ENCODE peak calls at places on chromosomes 12 and 14, in ten cellular contexts. A, D, P, N, G, J, V, S, F and B are unnamed samples.

GRCh38 chr14:72516936-72517408 is 376.9 kb downstream of the DPF3 start:
- DNase-seq in A (peak), D (peak), P (peak), N (peak), G (peak), J (no peak), V (peak), S (peak), F (peak), B (no peak)

GRCh38 chr12:6929806-6930452 is 2.2 kb downstream of the ATN1 start:
- DNase-seq in A (no peak), D (no peak), P (no peak), N (no peak), G (no peak), J (no peak), V (no peak), S (no peak), F (no peak), B (no peak)

GRCh38 chr14:95426116-95426475 is 90.4 kb downstream of the SYNE3 start:
- DNase-seq in A (no peak), D (no peak), P (no peak), N (no peak), G (no peak), J (no peak), V (no peak), S (no peak), F (no peak), B (no peak)

GRCh38 chr14:102430212-102430908 is 67.6 kb downstream of the TECPR2 start:
- DNase-seq in A (no peak), D (no peak), P (no peak), N (no peak), G (no peak), J (no peak), V (no peak), S (no peak), F (no peak), B (no peak)

GRCh38 chr14:86510503-86510902 is 980.6 kb downstream of the FLRT2 start:
- DNase-seq in A (no peak), D (no peak), P (no peak), N (no peak), G (no peak), J (no peak), V (no peak), S (no peak), F (no peak), B (no peak)

GRCh38 chr14:26163761-26164160 is 434.1 kb downstream of the NOVA1 start:
- DNase-seq in A (no peak), D (peak), P (peak), N (no peak), G (no peak), J (no peak), V (no peak), S (no peak), F (no peak), B (no peak)

GRCh38 chr12:103800252-103800771 is 40.7 kb downstream of the NT5DC3 start:
- DNase-seq in A (no peak), D (peak), P (peak), N (peak), G (peak), J (no peak), V (no peak), S (peak), F (no peak), B (no peak)

GRCh38 chr12:128445728-128446127 is 178.8 kb downstream of the TMEM132C start:
- DNase-seq in A (no peak), D (no peak), P (no peak), N (no peak), G (no peak), J (no peak), V (no peak), S (no peak), F (no peak), B (no peak)

GRCh38 chr12:75457191-75457590 is 23.4 kb upstream of the GLIPR1 start:
- DNase-seq in A (no peak), D (no peak), P (no peak), N (no peak), G (no peak), J (no peak), V (no peak), S (no peak), F (no peak), B (no peak)

GRCh38 chr12:15532364-15532977 is 210.2 kb downstream of the PTPRO start:
- DNase-seq in A (no peak), D (peak), P (peak), N (peak), G (no peak), J (peak), V (peak), S (no peak), F (no peak), B (no peak)

GRCh38 chr14:55684956-55685584 is 105.1 kb downstream of the KTN1 start:
- DNase-seq in A (no peak), D (no peak), P (no peak), N (no peak), G (no peak), J (no peak), V (no peak), S (no peak), F (no peak), B (no peak)

GRCh38 chr14:94132285-94132887 is 3.0 kb upstream of the IFI27L2 start:
- DNase-seq in A (no peak), D (peak), P (peak), N (peak), G (no peak), J (peak), V (no peak), S (no peak), F (no peak), B (no peak)

GRCh38 chr14:81432171-81432570 is 32.0 kb upstream of the STON2 start:
- DNase-seq in A (no peak), D (no peak), P (no peak), N (no peak), G (no peak), J (no peak), V (no peak), S (no peak), F (no peak), B (no peak)

GRCh38 chr12:122413516-122414404 is 8.7 kb downstream of the CLIP1 start:
- DNase-seq in A (no peak), D (no peak), P (peak), N (no peak), G (no peak), J (no peak), V (no peak), S (no peak), F (no peak), B (no peak)

GRCh38 chr12:114403044-114403689 is 2.8 kb downstream of the TBX5 start:
- DNase-seq in A (no peak), D (no peak), P (no peak), N (no peak), G (no peak), J (no peak), V (no peak), S (no peak), F (no peak), B (no peak)

GRCh38 chr12:108839011-108839889 is 18.1 kb downstream of the SSH1 start:
- DNase-seq in A (peak), D (no peak), P (peak), N (no peak), G (no peak), J (no peak), V (no peak), S (peak), F (peak), B (no peak)

GRCh38 chr14:81164167-81164774 is 56.5 kb downstream of the GTF2A1 start:
- DNase-seq in A (no peak), D (peak), P (peak), N (peak), G (no peak), J (peak), V (peak), S (no peak), F (no peak), B (peak)

GRCh38 chr12:57105011-57105753 is 6.0 kb downstream of the STAT6 start:
- DNase-seq in A (no peak), D (no peak), P (no peak), N (no peak), G (peak), J (no peak), V (no peak), S (no peak), F (peak), B (no peak)

GRCh38 chr14:105843444-105844046 is 317.2 kb downstream of the TMEM121 start:
- DNase-seq in A (peak), D (no peak), P (no peak), N (no peak), G (no peak), J (no peak), V (no peak), S (no peak), F (peak), B (no peak)

GRCh38 chr14:37114039-37114438 is 58.4 kb downstream of the SLC25A21 start:
- DNase-seq in A (no peak), D (no peak), P (no peak), N (no peak), G (no peak), J (no peak), V (no peak), S (no peak), F (no peak), B (no peak)

GRCh38 chr14:65821224-65821753 is 408.8 kb downstream of the FUT8 start:
- DNase-seq in A (no peak), D (no peak), P (no peak), N (no peak), G (no peak), J (no peak), V (no peak), S (no peak), F (no peak), B (no peak)

GRCh38 chr12:78210894-78211302 is 380.2 kb downstream of the NAV3 start:
- DNase-seq in A (no peak), D (no peak), P (peak), N (no peak), G (no peak), J (no peak), V (no peak), S (no peak), F (no peak), B (no peak)

GRCh38 chr12:127414186-127414585 is 852.8 kb upstream of the TMEM132C start:
- DNase-seq in A (no peak), D (no peak), P (no peak), N (no peak), G (no peak), J (no peak), V (no peak), S (no peak), F (no peak), B (no peak)

GRCh38 chr12:6250343-6250742 is 50.1 kb downstream of the CD9 start:
- DNase-seq in A (no peak), D (no peak), P (no peak), N (no peak), G (no peak), J (no peak), V (no peak), S (no peak), F (no peak), B (no peak)

GRCh38 chr14:99262977-99263448 is 9.0 kb downstream of the BCL11B start:
- DNase-seq in A (no peak), D (no peak), P (no peak), N (no peak), G (no peak), J (no peak), V (no peak), S (no peak), F (no peak), B (no peak)

GRCh38 chr14:72451081-72451972 is 442.6 kb downstream of the DPF3 start:
- DNase-seq in A (no peak), D (no peak), P (no peak), N (peak), G (no peak), J (no peak), V (peak), S (no peak), F (no peak), B (no peak)

GRCh38 chr14:81095539-81095938 is 125.2 kb downstream of the GTF2A1 start:
- DNase-seq in A (no peak), D (no peak), P (no peak), N (no peak), G (no peak), J (no peak), V (no peak), S (no peak), F (no peak), B (no peak)

GRCh38 chr12:96300064-96300463 is 100.2 kb downstream of the CDK17 start:
- DNase-seq in A (no peak), D (no peak), P (no peak), N (no peak), G (no peak), J (no peak), V (no peak), S (no peak), F (no peak), B (no peak)

GRCh38 chr12:52191841-52192791 is at the start of gene KRT80:
- DNase-seq in A (peak), D (peak), P (peak), N (peak), G (peak), J (peak), V (no peak), S (peak), F (peak), B (no peak)
- TF ChIP-seq POLR2A in A (peak), D (no peak), P (no peak), N (no peak), G (no peak), J (peak), V (no peak), S (no peak), F (no peak), B (no peak)

GRCh38 chr12:52952082-52952801 is 3.3 kb downstream of the KRT18 start:
- DNase-seq in A (peak), D (no peak), P (no peak), N (peak), G (no peak), J (no peak), V (no peak), S (no peak), F (no peak), B (no peak)

GRCh38 chr12:52950553-52950952 is 1.6 kb downstream of the KRT18 start:
- DNase-seq in A (no peak), D (no peak), P (no peak), N (no peak), G (no peak), J (no peak), V (no peak), S (no peak), F (no peak), B (no peak)

GRCh38 chr12:52951126-52951525 is 2.2 kb downstream of the KRT18 start:
- DNase-seq in A (no peak), D (no peak), P (no peak), N (no peak), G (no peak), J (no peak), V (no peak), S (no peak), F (no peak), B (no peak)

GRCh38 chr12:52951640-52952039 is 2.7 kb downstream of the KRT18 start:
- DNase-seq in A (no peak), D (no peak), P (no peak), N (no peak), G (no peak), J (no peak), V (no peak), S (no peak), F (no peak), B (no peak)

DNA sequence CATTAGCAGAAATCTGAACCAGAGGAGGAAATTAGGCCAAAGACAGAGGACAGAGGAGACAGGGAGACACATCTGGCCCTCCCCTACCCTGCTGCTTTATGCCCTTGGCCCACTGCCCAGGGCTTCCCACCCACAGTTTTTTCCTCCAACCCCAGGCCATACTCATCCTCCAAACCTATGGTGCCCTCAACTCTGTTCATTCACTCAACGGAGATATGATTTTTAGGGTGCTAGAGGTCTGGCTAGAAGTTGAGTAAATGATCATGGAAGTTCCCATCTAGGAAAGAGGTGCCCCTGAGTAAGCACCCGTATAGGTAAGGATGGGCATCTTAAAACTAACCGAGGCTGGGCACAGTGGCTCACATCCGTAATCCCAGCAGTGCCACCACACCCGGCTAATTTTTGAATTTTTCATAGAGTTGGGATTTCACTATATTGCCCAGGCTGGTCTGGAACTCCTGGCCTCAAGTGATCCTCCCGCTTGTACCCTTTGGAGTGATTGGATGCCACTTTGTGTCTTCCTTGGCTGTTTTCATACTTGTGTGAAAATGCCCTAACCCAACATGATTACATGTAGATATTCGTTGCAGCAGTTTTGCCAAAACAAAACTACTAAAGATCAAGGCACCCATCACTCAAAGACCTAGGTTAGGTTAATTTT is 4.4 kb downstream of the KRT18 start:
- DNase-seq in A (no peak), D (no peak), P (no peak), N (no peak), G (no peak), J (no peak), V (no peak), S (no peak), F (no peak), B (no peak)
- TF ChIP-seq POLR2A in A (no peak), D (peak), P (no peak), N (no peak), G (no peak), J (peak), V (no peak), S (no peak), F (no peak), B (no peak)

GRCh38 chr12:583251-583869 is 79.9 kb downstream of the NINJ2 start:
- DNase-seq in A (no peak), D (peak), P (no peak), N (no peak), G (no peak), J (no peak), V (no peak), S (no peak), F (peak), B (no peak)
- TF ChIP-seq POLR2A in A (no peak), D (peak), P (no peak), N (no peak), G (no peak), J (no peak), V (no peak), S (no peak), F (no peak), B (no peak)

GRCh38 chr12:123971449-123971769 is 1.2 kb downstream of the CCDC92 start:
- DNase-seq in A (no peak), D (no peak), P (no peak), N (no peak), G (no peak), J (no peak), V (no peak), S (no peak), F (no peak), B (no peak)

GRCh38 chr12:123971770-123972447 is 722 bp downstream of the CCDC92 start:
- DNase-seq in A (peak), D (peak), P (peak), N (peak), G (peak), J (peak), V (no peak), S (no peak), F (peak), B (no peak)

GRCh38 chr12:123976227-123976826 is 3.3 kb downstream of the ZNF664 start:
- DNase-seq in A (no peak), D (no peak), P (no peak), N (no peak), G (no peak), J (no peak), V (no peak), S (no peak), F (no peak), B (no peak)

GRCh38 chr12:123973552-123974341 is 732 bp downstream of the ZNF664 start:
- DNase-seq in A (peak), D (peak), P (peak), N (peak), G (peak), J (peak), V (no peak), S (no peak), F (peak), B (no peak)

DNA sequence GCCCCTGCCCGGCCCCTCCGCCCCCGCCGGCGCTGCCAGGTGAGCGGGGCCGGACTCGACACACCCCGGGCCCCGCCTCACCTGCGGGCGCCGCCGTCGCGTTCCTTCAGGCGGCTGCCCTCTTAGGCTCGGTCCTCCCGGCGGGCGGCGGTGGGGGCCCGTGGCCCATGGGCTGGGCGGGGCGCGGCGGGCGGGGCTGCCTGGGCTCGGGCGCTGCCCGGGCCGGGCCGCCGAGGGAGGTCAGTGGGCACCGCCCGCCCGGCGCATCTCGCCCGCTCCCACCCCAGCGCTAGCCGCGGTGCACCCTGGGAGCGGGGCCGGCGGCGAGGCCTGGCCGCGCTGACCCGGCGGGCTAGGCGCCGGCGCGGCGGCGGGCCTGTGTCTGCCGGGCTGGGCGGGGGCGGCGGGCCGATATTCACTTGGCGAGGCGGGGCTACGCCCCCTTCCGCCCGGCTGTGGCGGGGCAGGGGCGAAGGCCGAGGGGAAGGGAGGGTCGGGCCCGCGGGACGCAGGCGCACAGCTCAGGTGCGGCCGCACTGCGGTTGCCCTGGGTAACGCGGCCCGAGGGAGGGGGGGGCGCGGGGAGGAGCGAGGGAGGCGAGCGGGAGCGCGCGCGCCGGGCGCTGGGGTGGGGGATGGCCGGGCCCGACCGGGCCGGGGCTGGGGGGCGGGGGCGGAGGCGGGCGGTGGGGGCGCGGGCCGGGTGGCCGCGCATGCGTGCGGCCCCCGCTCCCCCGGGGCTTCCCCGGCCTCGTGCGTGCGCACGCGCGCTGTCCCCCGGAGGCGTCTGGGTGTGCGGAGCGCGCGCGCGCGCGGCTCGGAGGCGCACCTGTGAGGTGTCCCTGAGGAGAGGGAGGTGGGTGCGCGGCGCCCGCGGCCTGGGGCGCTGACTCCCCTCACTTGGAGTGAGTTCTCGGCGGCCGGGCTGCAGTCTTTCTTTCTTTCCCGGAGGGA is at the start of the genes CCDC92 and ZNF664:
- DNase-seq in A (peak), D (peak), P (peak), N (peak), G (peak), J (peak), V (peak), S (peak), F (peak), B (peak)
- TF ChIP-seq POLR2A in A (no peak), D (peak), P (peak), N (peak), G (peak), J (peak), V (peak), S (peak), F (no peak), B (peak)

GRCh38 chr12:12696562-12697383 is 790 bp upstream of the GPR19 start:
- DNase-seq in A (peak), D (peak), P (peak), N (peak), G (peak), J (peak), V (peak), S (peak), F (peak), B (peak)
- TF ChIP-seq POLR2A in A (peak), D (peak), P (peak), N (peak), G (peak), J (peak), V (peak), S (peak), F (peak), B (peak)

DNA sequence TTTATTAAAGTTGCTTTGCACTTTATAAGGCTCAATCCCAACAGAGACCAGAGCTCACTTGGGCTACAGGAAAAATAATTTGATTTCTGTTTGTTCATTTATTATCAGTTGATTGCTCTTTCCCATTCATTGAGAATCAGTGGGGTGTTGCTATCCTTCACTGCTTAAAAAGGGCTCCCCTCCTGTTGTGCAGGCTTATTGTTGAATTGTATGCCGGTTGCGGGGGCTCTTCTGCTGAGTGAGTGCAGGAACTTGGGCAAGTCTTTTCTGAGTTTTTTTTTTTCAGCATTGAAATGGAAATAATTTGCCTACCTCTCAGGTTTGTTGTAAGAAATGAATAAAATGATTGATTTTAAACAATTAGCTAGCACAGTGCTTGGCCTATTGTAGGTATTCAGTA is 32.6 kb downstream of the AKAP6 start:
- DNase-seq in A (no peak), D (no peak), P (no peak), N (no peak), G (no peak), J (no peak), V (no peak), S (no peak), F (no peak), B (no peak)
- TF ChIP-seq POLR2A in A (no peak), D (no peak), P (no peak), N (no peak), G (no peak), J (no peak), V (no peak), S (no peak), F (no peak), B (no peak)